ENCODE peak calls at places on chromosome 15, in six cellular contexts. K is NCI-H226, F is fibroblast of mammary gland, E is T1000, T is non-pigmented ciliary epithelial cell, B is heart left ventricle. G is an unnamed sample.

GRCh38 chr15:31489801-31490646 is 163.4 kb downstream of the KLF13 start:
- DNase-seq in T (no peak), B (no peak), F (peak; percentile 68), K (peak; percentile 6), E (no peak), G (no peak)

GRCh38 chr15:56346414-56346813 is 18.8 kb upstream of the TEX9 start:
- DNase-seq in K (no peak), E (no peak), T (no peak), F (peak; percentile 67), B (no peak), G (no peak)

GRCh38 chr15:78830514-78831228 is 19.4 kb upstream of the ADAMTS7 start:
- DNase-seq in E (no peak), T (no peak), K (no peak), B (no peak), F (no peak), G (no peak)

GRCh38 chr15:44381223-44381622 is 46.2 kb upstream of the CTDSPL2 start:
- DNase-seq in F (peak; percentile 44), K (no peak), E (no peak), B (no peak), T (no peak), G (no peak)

GRCh38 chr15:45048784-45049631 is 26.0 kb downstream of the SORD start:
- DNase-seq in T (peak; percentile 10), E (no peak), K (peak; percentile 92), F (no peak), B (no peak), G (no peak)

GRCh38 chr15:78034495-78035191 is 42.9 kb downstream of the TBC1D2B start:
- DNase-seq in B (no peak), T (no peak), F (peak; percentile 27), K (no peak), E (no peak), G (peak; percentile 55)

GRCh38 chr15:45274636-45275035 is 22.6 kb downstream of the SLC28A2 start:
- DNase-seq in K (no peak), F (no peak), B (no peak), E (no peak), T (no peak), G (no peak)

GRCh38 chr15:46280753-46281521 is 646.1 kb downstream of the SQOR start:
- DNase-seq in F (no peak), E (no peak), B (no peak), T (no peak), K (no peak), G (no peak)

GRCh38 chr15:56985871-56986270 is 67.4 kb downstream of the TCF12 start:
- DNase-seq in E (no peak), B (no peak), T (no peak), K (no peak), F (no peak), G (no peak)

GRCh38 chr15:33211409-33211808 is 16.9 kb upstream of the FMN1 start:
- DNase-seq in K (no peak), E (no peak), F (peak; percentile 52), B (no peak), T (no peak), G (no peak)

GRCh38 chr15:101121511-101122090 is 130.2 kb downstream of the CHSY1 start:
- DNase-seq in F (peak; percentile 57), E (no peak), K (no peak), B (peak; percentile 94), T (no peak), G (peak; percentile 89)

G was measured in Right ventricle myocardium superior.